ENCODE peak calls at places on chromosome 9, in five cellular contexts. H is right atrium auricular region; N is tibial artery; F is heart right ventricle; S is naive thymus-derived CD4-positive, alpha-beta T cell. Q is an unnamed sample.

GRCh38 chr9:2178034-2178734 is 163.0 kb downstream of the SMARCA2 start:
- DNase-seq in H (no peak), N (no peak), F (no peak), S (no peak), Q (no peak)

GRCh38 chr9:16335788-16336580 is 534.5 kb downstream of the BNC2 start:
- DNase-seq in H (peak), N (peak), F (peak), S (no peak), Q (no peak)

GRCh38 chr9:122213589-122214413 is 15.0 kb downstream of the LHX6 start:
- DNase-seq in H (no peak), N (no peak), F (no peak), S (peak), Q (no peak)

GRCh38 chr9:4890929-4891328 is 94.1 kb upstream of the JAK2 start:
- DNase-seq in H (no peak), N (no peak), F (no peak), S (no peak), Q (no peak)

GRCh38 chr9:114001794-114002261 is 76.3 kb downstream of the AMBP start:
- DNase-seq in H (peak), N (peak), F (no peak), S (no peak), Q (no peak)

GRCh38 chr9:107727113-107727780 is 237.7 kb upstream of the KLF4 start:
- DNase-seq in H (no peak), N (no peak), F (no peak), S (no peak), Q (no peak)

GRCh38 chr9:121599186-121599871 is 52.1 kb upstream of the DAB2IP start:
- DNase-seq in H (no peak), N (peak), F (peak), S (no peak), Q (peak)

GRCh38 chr9:131323629-131324028 is 34.1 kb downstream of the PLPP7 start:
- DNase-seq in H (no peak), N (no peak), F (no peak), S (no peak), Q (no peak)

GRCh38 chr9:113596616-113597320 is 133.2 kb downstream of the RGS3 start:
- DNase-seq in H (no peak), N (no peak), F (no peak), S (no peak), Q (no peak)

GRCh38 chr9:7533376-7534090 is 266.0 kb downstream of the DMAC1 start:
- DNase-seq in H (no peak), N (no peak), F (no peak), S (no peak), Q (no peak)

GRCh38 chr9:120383999-120384924 is 195.7 kb downstream of the CDK5RAP2 start:
- DNase-seq in H (no peak), N (peak), F (no peak), S (no peak), Q (no peak)

GRCh38 chr9:107737987-107738743 is 248.6 kb upstream of the KLF4 start:
- DNase-seq in H (peak), N (peak), F (peak), S (no peak), Q (no peak)

GRCh38 chr9:89354471-89354870 is 36.2 kb downstream of the SECISBP2 start:
- DNase-seq in H (no peak), N (no peak), F (no peak), S (no peak), Q (no peak)

GRCh38 chr9:69919461-69920061 is 98.9 kb downstream of the CFAP95 start:
- DNase-seq in H (no peak), N (no peak), F (no peak), S (peak), Q (no peak)

GRCh38 chr9:133880136-133880535 is 112.0 kb downstream of the VAV2 start:
- DNase-seq in H (no peak), N (no peak), F (no peak), S (no peak), Q (no peak)

GRCh38 chr9:131734165-131734610 is 5.7 kb downstream of the RAPGEF1 start:
- DNase-seq in H (no peak), N (no peak), F (peak), S (peak), Q (no peak)

GRCh38 chr9:89109666-89110065 is 69.0 kb downstream of the SHC3 start:
- DNase-seq in H (no peak), N (no peak), F (no peak), S (no peak), Q (no peak)

GRCh38 chr9:125203259-125203658 is 2.9 kb downstream of the RABEPK start:
- DNase-seq in H (no peak), N (no peak), F (no peak), S (no peak), Q (no peak)

GRCh38 chr9:134624827-134625181 is 16.8 kb upstream of the COL5A1 start:
- DNase-seq in H (no peak), N (peak), F (no peak), S (no peak), Q (no peak)

GRCh38 chr9:8473226-8473625 is 673.6 kb upstream of the DMAC1 start:
- DNase-seq in H (no peak), N (no peak), F (no peak), S (no peak), Q (no peak)

GRCh38 chr9:122807271-122807900 is 7.5 kb downstream of the OR1K1 start:
- DNase-seq in H (no peak), N (no peak), F (no peak), S (no peak), Q (no peak)

GRCh38 chr9:100309992-100310391 is 42.8 kb downstream of the TEX10 start:
- DNase-seq in H (no peak), N (no peak), F (no peak), S (no peak), Q (no peak)

GRCh38 chr9:133188006-133188842 is 20.8 kb downstream of the OBP2B start:
- DNase-seq in H (no peak), N (no peak), F (no peak), S (no peak), Q (no peak)

GRCh38 chr9:125021069-125021468 is 80.2 kb upstream of the GOLGA1 start:
- DNase-seq in H (no peak), N (no peak), F (no peak), S (no peak), Q (no peak)

GRCh38 chr9:2817987-2818386 is 25.9 kb downstream of the PUM3 start:
- DNase-seq in H (no peak), N (no peak), F (no peak), S (no peak), Q (no peak)

GRCh38 chr9:10054456-10054855 is 558.3 kb downstream of the PTPRD start:
- DNase-seq in H (no peak), N (no peak), F (no peak), S (no peak), Q (no peak)

GRCh38 chr9:36970007-36970888 is 63.8 kb downstream of the PAX5 start:
- DNase-seq in H (no peak), N (no peak), F (no peak), S (no peak), Q (no peak)

GRCh38 chr9:136151848-136152542 is 33.3 kb upstream of the TMEM250 start:
- DNase-seq in H (no peak), N (no peak), F (no peak), S (no peak), Q (no peak)

GRCh38 chr9:109555215-109555614 is 57.1 kb upstream of the PTPN3 start:
- DNase-seq in H (no peak), N (no peak), F (no peak), S (no peak), Q (no peak)

GRCh38 chr9:86259557-86259956 is at the start of gene C9orf153:
- DNase-seq in H (no peak), N (no peak), F (no peak), S (no peak), Q (no peak)

GRCh38 chr9:133750927-133751649 is 12.9 kb upstream of the SARDH start:
- DNase-seq in H (peak), N (peak), F (no peak), S (no peak), Q (no peak)

GRCh38 chr9:113993838-113994540 is 84.1 kb downstream of the AMBP start:
- DNase-seq in H (peak), N (peak), F (peak), S (no peak), Q (peak)

GRCh38 chr9:95018099-95018927 is 291.8 kb downstream of the AOPEP start:
- DNase-seq in H (no peak), N (no peak), F (peak), S (no peak), Q (no peak)

GRCh38 chr9:115340314-115340713 is 222.4 kb upstream of the TNC start:
- DNase-seq in H (no peak), N (peak), F (no peak), S (no peak), Q (no peak)

GRCh38 chr9:124297553-124297905 is 39.8 kb downstream of the NEK6 start:
- DNase-seq in H (peak), N (no peak), F (peak), S (no peak), Q (no peak)

GRCh38 chr9:13139641-13140171 is 139.8 kb downstream of the MPDZ start:
- DNase-seq in H (no peak), N (no peak), F (no peak), S (no peak), Q (peak)

GRCh38 chr9:115002371-115003120 is 72.2 kb upstream of the TNFSF8 start:
- DNase-seq in H (no peak), N (no peak), F (no peak), S (no peak), Q (no peak)

GRCh38 chr9:121569266-121569648 is 69.6 kb upstream of the GGTA1 start:
- DNase-seq in H (no peak), N (no peak), F (no peak), S (no peak), Q (no peak)

GRCh38 chr9:105296445-105296844 is 52.0 kb downstream of the SLC44A1 start:
- DNase-seq in H (no peak), N (no peak), F (no peak), S (no peak), Q (no peak)
- H3K27ac ChIP-seq in H (peak), N (peak), F (peak), S (no peak), Q (peak)

GRCh38 chr9:98958271-98958989 is 14.7 kb downstream of the COL15A1 start:
- DNase-seq in H (no peak), N (no peak), F (no peak), S (no peak), Q (no peak)
- H3K27ac ChIP-seq in H (peak), N (peak), F (peak), S (no peak), Q (no peak)

GRCh38 chr9:98164912-98165311 is 27.5 kb downstream of the CORO2A start:
- DNase-seq in H (no peak), N (no peak), F (no peak), S (no peak), Q (no peak)

GRCh38 chr9:98171176-98171925 is 21.1 kb downstream of the CORO2A start:
- DNase-seq in H (no peak), N (no peak), F (no peak), S (no peak), Q (no peak)

GRCh38 chr9:98168153-98168780 is 24.2 kb downstream of the CORO2A start:
- DNase-seq in H (no peak), N (no peak), F (no peak), S (no peak), Q (no peak)

GRCh38 chr9:98172604-98173003 is 19.8 kb downstream of the CORO2A start:
- DNase-seq in H (no peak), N (no peak), F (no peak), S (no peak), Q (no peak)

DNA sequence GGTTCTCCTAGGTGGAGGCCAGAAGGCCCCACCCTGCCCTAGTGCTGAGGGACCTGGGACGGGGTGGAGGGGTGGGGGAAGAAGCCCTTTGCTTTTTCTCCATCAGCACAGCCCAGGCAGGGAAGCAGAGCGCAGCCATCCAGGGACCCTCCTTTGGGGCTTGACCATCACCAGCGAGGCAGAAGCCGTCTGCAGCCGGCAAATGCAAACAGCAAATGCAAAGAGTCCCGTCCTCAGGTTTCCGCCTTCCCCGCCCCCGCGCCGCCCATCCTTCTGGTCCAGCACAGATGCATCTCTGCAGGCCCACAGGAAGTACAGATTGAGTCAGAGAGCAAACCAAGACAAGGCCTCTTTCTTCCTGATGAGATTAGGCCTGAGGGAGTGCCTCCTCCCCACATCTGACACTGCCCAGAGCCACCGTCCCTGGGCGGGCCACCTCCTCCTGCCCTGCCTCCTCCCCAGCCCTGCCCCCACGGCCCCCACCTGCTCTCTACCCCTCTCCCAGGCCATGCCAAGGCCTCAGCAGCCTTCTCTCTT is 23.4 kb downstream of the CORO2A start:
- DNase-seq in H (no peak), N (no peak), F (peak), S (no peak), Q (no peak)
- H3K27ac ChIP-seq in H (no peak), N (no peak), F (peak), S (no peak), Q (no peak)

GRCh38 chr9:137739371-137739915 is 120.6 kb downstream of the EHMT1 start:
- DNase-seq in H (no peak), N (no peak), F (no peak), S (no peak), Q (no peak)
- H3K27ac ChIP-seq in H (no peak), N (no peak), F (no peak), S (no peak), Q (no peak)

GRCh38 chr9:655875-656274 is 185.6 kb upstream of the DMRT1 start:
- DNase-seq in H (peak), N (peak), F (peak), S (no peak), Q (no peak)
- H3K27ac ChIP-seq in H (peak), N (peak), F (peak), S (no peak), Q (no peak)

GRCh38 chr9:126480810-126481209 is 132.9 kb upstream of the LMX1B start:
- DNase-seq in H (no peak), N (no peak), F (no peak), S (no peak), Q (no peak)

GRCh38 chr9:126483468-126484056 is 130.2 kb upstream of the LMX1B start:
- DNase-seq in H (no peak), N (no peak), F (no peak), S (no peak), Q (no peak)

GRCh38 chr9:126479515-126479914 is 134.2 kb upstream of the LMX1B start:
- DNase-seq in H (no peak), N (no peak), F (no peak), S (no peak), Q (no peak)

GRCh38 chr9:126482361-126483044 is 131.2 kb upstream of the LMX1B start:
- DNase-seq in H (no peak), N (peak), F (peak), S (no peak), Q (no peak)

DNA sequence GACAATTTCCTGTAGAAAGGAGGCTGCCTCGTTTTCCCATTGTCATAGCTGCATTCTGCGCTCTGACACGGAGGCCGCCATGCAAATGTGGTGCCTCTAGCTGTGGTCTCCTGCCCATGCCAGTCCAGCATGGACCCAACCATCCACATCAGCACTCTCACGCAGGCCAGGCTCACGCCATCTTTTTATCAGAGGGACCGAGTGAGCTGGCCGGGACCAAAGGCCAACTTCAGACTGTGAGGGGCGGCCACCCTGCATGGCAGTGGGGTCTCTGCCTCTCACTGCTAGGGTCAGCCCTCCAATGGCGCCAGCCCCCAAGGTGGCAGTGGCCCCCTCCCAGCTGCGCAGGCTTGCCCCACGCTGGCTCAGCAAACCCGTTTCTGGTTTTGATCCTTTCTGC is 131.9 kb upstream of the LMX1B start:
- DNase-seq in H (no peak), N (no peak), F (no peak), S (no peak), Q (no peak)
- H3K27ac ChIP-seq in H (no peak), N (peak), F (no peak), S (no peak), Q (peak)

DNA sequence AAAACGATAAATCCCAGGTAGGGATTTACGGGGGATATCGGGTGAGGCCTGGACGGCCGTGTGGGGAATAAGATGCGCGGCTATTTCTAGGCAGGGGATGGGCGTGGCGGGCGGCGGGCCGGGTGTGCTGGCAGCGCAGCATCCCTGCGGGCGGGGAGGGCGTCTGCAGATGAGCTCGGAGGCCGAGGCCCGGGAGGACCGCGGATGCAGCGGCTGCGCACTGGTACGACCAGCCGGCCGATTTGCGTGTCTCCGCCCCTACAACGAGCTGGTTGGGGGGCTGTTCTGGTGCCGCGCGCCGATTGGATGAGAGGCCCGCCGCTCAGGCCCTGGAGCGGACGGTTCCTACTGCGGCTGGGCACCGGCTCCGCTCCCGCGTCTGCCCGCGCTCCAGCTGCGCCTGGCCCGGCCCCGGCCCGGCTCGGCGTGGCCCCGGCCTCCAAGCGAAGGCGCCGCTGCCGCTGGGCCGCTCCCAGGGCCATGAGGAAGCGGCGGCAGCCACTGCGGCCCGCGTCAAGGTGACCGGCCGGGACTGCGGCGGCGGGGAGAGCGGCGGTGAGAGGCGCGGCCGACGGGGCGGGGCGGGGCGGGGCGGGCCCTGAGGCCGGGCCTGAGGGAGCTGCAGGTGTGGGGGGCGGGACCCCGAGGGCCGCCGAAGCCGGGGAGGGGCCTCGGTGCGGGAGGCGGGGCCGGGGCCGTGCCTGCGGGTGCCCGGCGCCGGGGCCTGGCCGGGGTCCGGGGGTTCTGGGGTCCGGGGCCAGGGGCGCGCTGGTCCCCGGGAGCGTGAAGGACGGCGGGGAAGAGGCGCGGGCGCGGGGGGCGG is at the start of gene RALGPS1:
- DNase-seq in H (peak), N (peak), F (peak), S (peak), Q (peak)
- H3K27ac ChIP-seq in H (peak), N (peak), F (peak), S (peak), Q (peak)

GRCh38 chr9:128887914-128888350 is 6.0 kb downstream of the LRRC8A start:
- DNase-seq in H (no peak), N (no peak), F (no peak), S (no peak), Q (no peak)
- H3K27ac ChIP-seq in H (peak), N (peak), F (peak), S (no peak), Q (peak)

DNA sequence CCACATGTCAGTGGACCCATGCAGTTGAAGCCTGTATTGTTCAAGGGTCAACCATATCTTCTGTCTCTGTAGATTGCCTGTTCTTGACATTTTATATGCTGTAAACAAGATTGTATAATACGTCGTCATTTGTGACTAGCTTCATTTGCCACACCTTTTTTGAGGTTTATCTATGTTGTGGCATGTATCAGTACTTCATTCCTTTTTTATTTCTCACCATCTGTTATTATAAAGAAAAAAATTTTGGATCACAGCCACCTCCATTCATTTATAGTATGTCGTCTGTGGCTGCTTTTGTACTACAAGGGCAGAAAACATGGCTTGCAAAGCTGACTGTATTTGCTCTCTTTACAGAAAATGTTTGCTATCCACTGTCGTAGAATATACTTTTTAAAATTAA is 72.4 kb downstream of the TEK start:
- DNase-seq in H (no peak), N (no peak), F (no peak), S (no peak), Q (no peak)
- H3K27ac ChIP-seq in H (no peak), N (no peak), F (no peak), S (no peak), Q (no peak)

GRCh38 chr9:14238518-14238917 is 75.4 kb downstream of the NFIB start:
- DNase-seq in H (no peak), N (no peak), F (no peak), S (no peak), Q (no peak)

GRCh38 chr9:14243514-14244042 is 70.4 kb downstream of the NFIB start:
- DNase-seq in H (no peak), N (no peak), F (no peak), S (no peak), Q (no peak)

GRCh38 chr9:14236586-14236985 is 77.4 kb downstream of the NFIB start:
- DNase-seq in H (no peak), N (no peak), F (no peak), S (no peak), Q (no peak)

GRCh38 chr9:14240491-14240890 is 73.5 kb downstream of the NFIB start:
- DNase-seq in H (no peak), N (no peak), F (no peak), S (no peak), Q (no peak)

DNA sequence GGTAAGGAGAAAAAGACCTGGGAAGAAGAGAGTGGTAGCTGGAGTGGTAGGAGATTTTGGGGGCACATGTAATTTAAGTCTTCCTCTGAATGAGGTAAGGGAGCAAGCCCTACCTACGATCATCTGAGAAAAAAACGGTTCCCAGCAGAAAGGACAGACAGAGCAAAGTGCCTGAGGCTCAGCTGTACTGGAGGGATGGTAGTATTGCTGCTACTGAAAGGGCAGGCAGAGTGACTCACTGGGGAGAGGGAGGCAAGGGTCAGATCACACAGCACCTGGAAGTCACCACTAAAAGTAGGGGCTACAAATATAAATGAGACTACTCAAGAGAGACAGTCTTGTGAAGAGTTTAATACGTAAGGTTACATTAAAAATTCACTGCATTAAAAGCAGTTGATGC is 75.9 kb downstream of the NFIB start:
- DNase-seq in H (no peak), N (no peak), F (no peak), S (no peak), Q (no peak)
- H3K27ac ChIP-seq in H (peak), N (no peak), F (peak), S (no peak), Q (no peak)